ENCODE peak calls at places on chromosome 13, in ten cellular contexts. M is AG10803, S is GM12891, Y is breast epithelium, J is activated T-cell treated with anti-CD3 and anti-CD28 coated beads for 1 hour, U is ACHN, Z is memory B cell, A is HTR-8/SVneo, F is GF-D8, L is RPMI8226. C is an unnamed sample.

GRCh38 chr13:99277629-99278028 is 19.4 kb upstream of the GPR18 start:
- DNase-seq in M (no peak), S (no peak), Y (no peak), J (no peak), U (no peak), Z (no peak), A (no peak), F (peak), L (no peak), C (no peak)

GRCh38 chr13:33512880-33513554 is 227.5 kb upstream of the STARD13 start:
- DNase-seq in M (peak), S (no peak), Y (no peak), J (no peak), U (no peak), Z (no peak), A (no peak), F (no peak), L (no peak), C (no peak)

GRCh38 chr13:106986687-106987434 is 418.9 kb upstream of the ARGLU1 start:
- DNase-seq in M (peak), S (no peak), Y (no peak), J (no peak), U (no peak), Z (no peak), A (no peak), F (no peak), L (no peak), C (no peak)

GRCh38 chr13:42539670-42540069 is 34.3 kb upstream of the TNFSF11 start:
- DNase-seq in M (no peak), S (no peak), Y (no peak), J (no peak), U (no peak), Z (no peak), A (no peak), F (no peak), L (no peak), C (no peak)

GRCh38 chr13:73223372-73223781 is 164.6 kb downstream of the KLF5 start:
- DNase-seq in M (no peak), S (no peak), Y (no peak), J (no peak), U (no peak), Z (no peak), A (no peak), F (no peak), L (peak), C (no peak)

GRCh38 chr13:113804703-113805430 is 45.8 kb downstream of the TMEM255B start:
- DNase-seq in M (no peak), S (no peak), Y (no peak), J (no peak), U (no peak), Z (no peak), A (no peak), F (no peak), L (no peak), C (no peak)

GRCh38 chr13:48633695-48634094 is 20.0 kb upstream of the CYSLTR2 start:
- DNase-seq in M (no peak), S (no peak), Y (no peak), J (no peak), U (no peak), Z (no peak), A (no peak), F (no peak), L (no peak), C (no peak)

GRCh38 chr13:113506871-113507388 is 16.4 kb upstream of the DCUN1D2 start:
- DNase-seq in M (no peak), S (no peak), Y (no peak), J (no peak), U (no peak), Z (no peak), A (no peak), F (no peak), L (no peak), C (no peak)

GRCh38 chr13:30997697-30998547 is 65.5 kb downstream of the TEX26 start:
- DNase-seq in M (no peak), S (no peak), Y (no peak), J (no peak), U (no peak), Z (no peak), A (no peak), F (no peak), L (peak), C (no peak)

GRCh38 chr13:38785490-38785889 is 98.6 kb downstream of the FREM2 start:
- DNase-seq in M (no peak), S (no peak), Y (no peak), J (no peak), U (no peak), Z (no peak), A (no peak), F (no peak), L (no peak), C (no peak)

GRCh38 chr13:101346161-101346560 is 70.1 kb downstream of the NALCN start:
- DNase-seq in M (no peak), S (no peak), Y (no peak), J (no peak), U (no peak), Z (no peak), A (no peak), F (no peak), L (no peak), C (no peak)

GRCh38 chr13:95375706-95376105 is 74.5 kb upstream of the ABCC4 start:
- DNase-seq in M (no peak), S (no peak), Y (no peak), J (no peak), U (no peak), Z (no peak), A (no peak), F (no peak), L (no peak), C (no peak)

C was measured in T47D.